ENCODE peak calls at places on chromosome X, in ten cellular contexts. I, K, X, B, P, E, D, G, F and T are unnamed samples.

GRCh38 chrX:55206152-55206941 is 13.8 kb upstream of the PAGE5 start:
- DNase-seq in X (no peak), B (no peak), K (no peak), D (no peak), P (no peak), G (no peak), I (no peak), E (no peak), F (no peak), T (no peak)

GRCh38 chrX:71909956-71910355 is 689 bp upstream of the NHSL2 start:
- DNase-seq in X (peak; percentile 85), E (no peak), K (no peak), G (no peak), I (no peak), B (no peak), F (no peak), P (peak; percentile 32), D (no peak), T (no peak)

GRCh38 chrX:77572322-77572721 is 125.1 kb downstream of the FGF16 start:
- DNase-seq in E (no peak), P (no peak), D (no peak), I (no peak), G (no peak), B (no peak), F (no peak), X (no peak), K (no peak), T (no peak)

GRCh38 chrX:136255543-136255942 is 4.3 kb upstream of the MAP7D3 start:
- DNase-seq in D (no peak), X (no peak), G (no peak), K (no peak), I (no peak), B (no peak), E (no peak), F (no peak), P (no peak), T (no peak)

GRCh38 chrX:129649268-129650182 is 5.2 kb downstream of the APLN start:
- DNase-seq in P (no peak), E (no peak), D (no peak), X (no peak), F (no peak), I (no peak), K (no peak), B (no peak), G (no peak), T (no peak)

GRCh38 chrX:68710870-68711576 is 63.6 kb downstream of the STARD8 start:
- DNase-seq in E (peak; percentile 61), D (peak; percentile 10), K (no peak), G (no peak), P (no peak), I (no peak), F (no peak), B (no peak), X (peak; percentile 87), T (peak; percentile 27)

GRCh38 chrX:130575831-130576404 is 174.1 kb downstream of the RBMX2 start:
- DNase-seq in X (peak; percentile 67), D (peak; percentile 31), F (peak; percentile 26), I (peak; percentile 41), E (peak; percentile 54), G (no peak), K (no peak), P (no peak), B (no peak), T (peak; percentile 0)

GRCh38 chrX:150847088-150847487 is 51.4 kb downstream of the CD99L2 start:
- DNase-seq in D (no peak), B (no peak), P (no peak), F (no peak), K (no peak), E (no peak), G (no peak), I (no peak), X (no peak), T (no peak)

GRCh38 chrX:11953615-11954014 is 184.7 kb upstream of the FRMPD4 start:
- DNase-seq in F (no peak), G (no peak), K (no peak), B (no peak), E (no peak), P (no peak), X (no peak), I (no peak), D (no peak), T (no peak)

GRCh38 chrX:2311483-2311882 is 189.3 kb downstream of the DHRSX start:
- DNase-seq in K (no peak), G (no peak), F (no peak), E (no peak), B (no peak), D (no peak), X (peak; percentile 89), P (no peak), I (no peak), T (no peak)

GRCh38 chrX:150565551-150565950 is 2.9 kb upstream of the MTM1 start:
- DNase-seq in E (no peak), P (no peak), D (no peak), B (no peak), K (no peak), I (no peak), G (no peak), X (peak; percentile 72), F (no peak), T (no peak)

GRCh38 chrX:19513383-19513782 is 1.9 kb downstream of the MAP3K15 start:
- DNase-seq in F (no peak), P (no peak), X (peak; percentile 51), D (no peak), I (peak; percentile 45), K (no peak), G (no peak), E (no peak), B (no peak), T (no peak)

GRCh38 chrX:71214604-71215334 is 8.3 kb upstream of the GJB1 start:
- DNase-seq in B (no peak), E (no peak), I (no peak), G (no peak), K (no peak), P (no peak), F (peak; percentile 85), X (no peak), D (no peak), T (no peak)

GRCh38 chrX:12975670-12975965 is 708 bp downstream of the TMSB4X start:
- DNase-seq in B (peak; percentile 19), X (no peak), P (no peak), D (no peak), F (no peak), K (no peak), I (peak; percentile 58), E (peak; percentile 64), G (no peak), T (no peak)
- H3K4me1 ChIP-seq in B (no peaks in the 10 kb centered on the region), X (no peaks in the 10 kb centered on the region), P (peaks cover 19% of the 10 kb centered on the region), D (peaks cover 68% of the 10 kb centered on the region), F (peaks cover 9% of the 10 kb centered on the region), K (peaks cover 10% of the 10 kb centered on the region), I (peaks cover 12% of the 10 kb centered on the region), E (no peaks in the 10 kb centered on the region), G (peaks cover 11% of the 10 kb centered on the region), T (peaks cover 31% of the 10 kb centered on the region)

DNA sequence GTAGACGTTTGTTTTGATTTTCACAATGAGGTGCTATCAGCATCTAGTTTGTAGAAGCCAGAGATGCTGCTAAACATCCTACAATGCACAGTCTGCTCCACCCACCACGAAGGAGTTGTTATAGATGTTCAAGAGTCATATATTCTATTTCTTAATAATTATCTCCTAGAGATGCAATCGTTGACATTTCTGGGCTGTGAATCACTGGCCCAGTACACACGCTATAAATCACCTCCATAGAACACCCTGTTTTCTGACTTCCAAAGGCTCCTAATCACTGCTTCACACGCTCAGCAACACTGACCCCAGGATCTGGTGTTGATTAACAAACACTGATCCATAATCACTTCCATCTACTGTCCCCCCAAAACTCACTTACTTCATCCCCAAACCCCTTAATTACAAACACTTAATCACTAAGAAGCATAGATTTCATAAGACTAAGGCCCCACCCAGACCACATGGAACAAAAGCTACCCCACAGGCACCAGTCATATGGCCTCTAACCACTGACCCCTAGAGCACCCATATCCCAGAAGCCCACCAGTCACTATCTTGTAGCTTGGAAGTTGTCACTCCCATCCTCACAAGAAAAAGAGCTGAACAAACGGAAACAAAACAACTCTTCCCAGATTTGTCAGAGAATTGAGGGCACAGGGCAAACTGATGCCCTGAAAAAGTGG is 31.7 kb upstream of the ZNF41 start:
- DNase-seq in E (no peak), X (no peak), F (no peak), I (no peak), G (no peak), D (no peak), B (no peak), P (no peak), K (no peak), T (no peak)
- H3K4me3 ChIP-seq in E (no peak overlapping the region), X (no peak overlapping the region), F (no peak overlapping the region), I (no peak overlapping the region), G (no peak overlapping the region), D (no peak overlapping the region), B (no peak overlapping the region), P (no peak overlapping the region), K (no peak overlapping the region), T (no peak overlapping the region)

DNA sequence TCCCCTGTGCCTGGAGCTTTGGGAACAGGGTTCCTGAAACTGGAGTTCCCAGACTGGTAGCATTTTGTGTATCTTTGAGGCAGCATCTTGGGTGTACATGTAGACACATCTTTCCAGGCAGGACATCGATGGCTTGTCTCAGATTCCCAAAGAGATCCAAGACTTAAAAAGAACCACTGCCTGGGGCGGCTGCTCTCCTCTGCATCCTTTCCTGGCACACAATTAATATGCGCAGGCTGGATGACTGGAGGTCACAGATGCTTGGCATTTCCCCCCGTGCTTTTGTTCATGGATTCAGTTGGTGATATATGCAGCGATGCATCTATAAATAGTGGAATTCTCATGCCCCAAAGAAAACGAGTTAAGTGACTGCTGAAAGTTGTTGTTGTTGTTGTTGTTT is 80.5 kb downstream of the CLDN34 start:
- DNase-seq in D (no peak), B (no peak), E (no peak), X (no peak), P (no peak), I (no peak), K (no peak), G (no peak), F (no peak), T (no peak)
- H3K27ac ChIP-seq in D (no peak overlapping the region), B (no peak overlapping the region), E (no peak overlapping the region), X (peak overlapping the region; percentile 96), P (no peak overlapping the region), I (peak overlapping the region; percentile 24), K (no peak overlapping the region), G (peak overlapping the region; percentile 18), F (no peak overlapping the region), T (no peak overlapping the region)

GRCh38 chrX:133926099-133926498 is 59.3 kb downstream of the GPC3 start:
- DNase-seq in B (no peak), D (no peak), X (no peak), I (no peak), F (no peak), K (no peak), E (no peak), P (no peak), G (no peak), T (no peak)

GRCh38 chrX:133922390-133922772 is 63.0 kb downstream of the GPC3 start:
- DNase-seq in P (no peak), D (no peak), E (no peak), B (no peak), I (no peak), F (no peak), G (no peak), X (no peak), K (no peak), T (no peak)

GRCh38 chrX:133923548-133923947 is 61.8 kb downstream of the GPC3 start:
- DNase-seq in B (no peak), D (no peak), G (no peak), P (no peak), X (no peak), E (no peak), K (no peak), I (no peak), F (no peak), T (no peak)

GRCh38 chrX:133923113-133923512 is 62.3 kb downstream of the GPC3 start:
- DNase-seq in I (no peak), F (no peak), X (no peak), P (no peak), K (no peak), D (no peak), G (no peak), E (no peak), B (no peak), T (peak; percentile 57)

GRCh38 chrX:133924548-133924947 is 60.8 kb downstream of the GPC3 start:
- DNase-seq in X (no peak), E (no peak), K (no peak), F (no peak), G (no peak), B (no peak), P (no peak), D (no peak), I (no peak), T (no peak)
- H3K4me1 ChIP-seq in X (no peaks in the 10 kb centered on the region), E (no peaks in the 10 kb centered on the region), K (no peaks in the 10 kb centered on the region), F (no peaks in the 10 kb centered on the region), G (no peaks in the 10 kb centered on the region), B (no peaks in the 10 kb centered on the region), P (no peaks in the 10 kb centered on the region), D (no peaks in the 10 kb centered on the region), I (no peaks in the 10 kb centered on the region), T (peaks cover 7% of the 10 kb centered on the region)